ENCODE peak calls at places on chromosomes 13 and 19, in five cellular contexts. R is AG04450, N is AG10803, J is GM06990, O is GM12865. V is an unnamed sample.

GRCh38 chr13:58919551-58919950 is 1244.2 kb downstream of the DIAPH3 start:
- DNase-seq in R (no peak), N (no peak), J (no peak), O (no peak), V (no peak)

GRCh38 chr13:51107996-51108395 is 3.1 kb downstream of the C13orf42 start:
- DNase-seq in R (no peak), N (no peak), J (no peak), O (no peak), V (no peak)

GRCh38 chr19:40523322-40524047 is 53.2 kb upstream of the SHKBP1 start:
- DNase-seq in R (no peak), N (peak), J (peak), O (peak), V (peak)

GRCh38 chr19:38793186-38793585 is 4.2 kb downstream of the LGALS7B start:
- DNase-seq in R (no peak), N (peak), J (no peak), O (no peak), V (no peak)

GRCh38 chr19:12884926-12885748 is 1.9 kb downstream of the KLF1 start:
- DNase-seq in R (no peak), N (peak), J (peak), O (peak), V (peak)

GRCh38 chr19:13859361-13859880 is 17.5 kb upstream of the NANOS3 start:
- DNase-seq in R (no peak), N (peak), J (no peak), O (no peak), V (no peak)

GRCh38 chr13:51895906-51896888 is 34.4 kb downstream of the CCDC70 start:
- DNase-seq in R (peak), N (peak), J (no peak), O (peak), V (peak)

GRCh38 chr13:43200736-43201135 is 177.3 kb downstream of the DNAJC15 start:
- DNase-seq in R (no peak), N (no peak), J (no peak), O (no peak), V (no peak)

GRCh38 chr13:98059276-98059675 is 83.6 kb upstream of the FARP1 start:
- DNase-seq in R (no peak), N (no peak), J (no peak), O (no peak), V (no peak)

GRCh38 chr19:19997656-19998268 is 41.5 kb downstream of the ZNF682 start:
- DNase-seq in R (no peak), N (no peak), J (no peak), O (peak), V (no peak)

GRCh38 chr19:19594371-19594770 is 24.1 kb downstream of the PBX4 start:
- DNase-seq in R (no peak), N (no peak), J (no peak), O (peak), V (no peak)

GRCh38 chr13:45627656-45628055 is 12.1 kb upstream of the ERICH6B start:
- DNase-seq in R (no peak), N (no peak), J (no peak), O (no peak), V (no peak)

GRCh38 chr13:20412761-20413355 is 112.8 kb downstream of the CRYL1 start:
- DNase-seq in R (peak), N (no peak), J (no peak), O (no peak), V (no peak)

GRCh38 chr19:16319466-16319865 is 5.2 kb upstream of the KLF2 start:
- DNase-seq in R (no peak), N (peak), J (no peak), O (no peak), V (no peak)

GRCh38 chr13:102267191-102267590 is 134.7 kb downstream of the FGF14 start:
- DNase-seq in R (no peak), N (no peak), J (no peak), O (no peak), V (no peak)

GRCh38 chr13:75319244-75319643 is 162.7 kb downstream of the TBC1D4 start:
- DNase-seq in R (no peak), N (no peak), J (no peak), O (no peak), V (no peak)

GRCh38 chr19:55258476-55258827 is 365 bp downstream of the PPP6R1 start:
- DNase-seq in R (no peak), N (no peak), J (no peak), O (peak), V (peak)

GRCh38 chr13:50152224-50152623 is 137.0 kb downstream of the KCNRG start:
- DNase-seq in R (no peak), N (no peak), J (no peak), O (no peak), V (no peak)

GRCh38 chr19:56191115-56191514 is 6.5 kb downstream of the ZSCAN5B start:
- DNase-seq in R (no peak), N (no peak), J (no peak), O (no peak), V (no peak)

GRCh38 chr13:38814331-38814730 is 127.5 kb downstream of the FREM2 start:
- DNase-seq in R (no peak), N (no peak), J (no peak), O (no peak), V (no peak)

GRCh38 chr19:15296841-15297415 is 35.4 kb downstream of the BRD4 start:
- DNase-seq in R (no peak), N (peak), J (no peak), O (no peak), V (no peak)

GRCh38 chr13:44243198-44243852 is 130.3 kb upstream of the SERP2 start:
- DNase-seq in R (no peak), N (peak), J (peak), O (peak), V (peak)

GRCh38 chr13:72109863-72110262 is 242.9 kb upstream of the DACH1 start:
- DNase-seq in R (no peak), N (no peak), J (no peak), O (no peak), V (no peak)

GRCh38 chr13:99657848-99658265 is 156.6 kb downstream of the TM9SF2 start:
- DNase-seq in R (no peak), N (peak), J (peak), O (no peak), V (no peak)

GRCh38 chr13:51822106-51822840 is 18.3 kb upstream of the DHRS12 start:
- DNase-seq in R (no peak), N (no peak), J (no peak), O (no peak), V (no peak)

GRCh38 chr19:32330149-32330548 is 15.3 kb upstream of the ZNF507 start:
- DNase-seq in R (no peak), N (no peak), J (no peak), O (no peak), V (no peak)

GRCh38 chr13:56216221-56216620 is 924.5 kb upstream of the PRR20A start:
- DNase-seq in R (no peak), N (no peak), J (no peak), O (no peak), V (no peak)

GRCh38 chr19:48249502-48250014 is 6.2 kb downstream of the CARD8 start:
- DNase-seq in R (no peak), N (no peak), J (peak), O (peak), V (peak)

GRCh38 chr19:21691656-21692055 is 75.7 kb downstream of the ZNF100 start:
- DNase-seq in R (no peak), N (no peak), J (no peak), O (no peak), V (no peak)

GRCh38 chr13:36850790-36851438 is 31.9 kb downstream of the RFXAP start:
- DNase-seq in R (no peak), N (peak), J (no peak), O (peak), V (no peak)
- TF ChIP-seq CTCF in R (peak), N (peak), J (peak), O (peak), V (no peak)

GRCh38 chr19:37468961-37469777 is at the start of gene ZNF570:
- DNase-seq in R (peak), N (peak), J (peak), O (peak), V (peak)
- TF ChIP-seq CTCF in R (no peak), N (no peak), J (no peak), O (no peak), V (no peak)

GRCh38 chr19:49855277-49855675 is 4.3 kb downstream of the PTOV1 start:
- DNase-seq in R (no peak), N (no peak), J (no peak), O (no peak), V (no peak)

GRCh38 chr19:49856574-49857021 is 5.6 kb downstream of the PTOV1 start:
- DNase-seq in R (no peak), N (no peak), J (no peak), O (no peak), V (no peak)

GRCh38 chr19:49857061-49857833 is 6.3 kb downstream of the PTOV1 start:
- DNase-seq in R (no peak), N (no peak), J (no peak), O (peak), V (no peak)

GRCh38 chr19:49854861-49855263 is 3.9 kb downstream of the PTOV1 start:
- DNase-seq in R (no peak), N (no peak), J (no peak), O (no peak), V (no peak)

DNA sequence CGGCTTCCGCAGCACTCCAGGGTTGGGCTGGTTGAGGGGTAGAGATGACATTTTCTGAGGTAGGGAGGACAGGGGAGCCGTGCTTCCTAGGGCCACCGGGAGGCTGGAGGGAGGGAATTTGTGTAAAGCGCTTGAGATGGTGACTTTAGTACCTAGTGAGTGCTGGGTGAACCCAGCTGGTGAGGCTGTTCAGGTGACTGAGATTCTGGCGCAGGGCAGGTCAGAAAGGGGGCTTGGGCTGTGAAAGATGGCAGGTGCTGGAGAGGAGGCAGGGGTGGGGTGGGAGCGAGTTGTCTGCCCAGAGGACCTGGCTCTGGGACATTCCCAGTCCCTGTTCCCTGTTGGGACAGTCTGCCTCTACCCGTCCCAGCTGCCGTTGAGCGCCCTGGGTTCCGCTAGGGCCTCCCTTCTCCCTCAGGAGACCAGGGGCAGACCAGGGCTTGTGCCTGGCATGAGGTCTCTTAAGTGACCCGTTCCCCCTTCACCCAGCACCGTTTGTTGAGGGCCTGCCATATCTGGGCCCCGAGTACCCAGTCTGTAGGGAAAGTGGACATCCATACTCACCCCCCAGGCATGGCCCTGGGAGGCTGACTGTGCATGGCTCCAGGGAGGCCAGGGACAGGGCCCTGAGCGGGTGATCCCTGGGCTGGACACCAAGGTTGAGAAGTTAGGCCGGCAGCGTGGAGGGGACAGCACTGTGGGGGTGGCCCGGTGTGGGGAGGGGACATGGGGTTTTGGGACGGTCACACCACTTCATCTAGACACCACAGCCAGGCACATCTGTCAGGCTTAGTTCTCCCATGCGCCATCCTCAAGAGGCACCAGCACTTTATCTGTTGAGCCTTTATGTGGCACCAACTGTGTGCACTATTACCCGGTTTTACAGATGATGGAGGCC is 5.0 kb downstream of the PTOV1 start:
- DNase-seq in R (no peak), N (no peak), J (no peak), O (peak), V (no peak)
- TF ChIP-seq CTCF in R (no peak), N (no peak), J (no peak), O (no peak), V (no peak)

GRCh38 chr19:49915271-49915670 is 13.7 kb upstream of the ATF5 start:
- DNase-seq in R (no peak), N (no peak), J (no peak), O (no peak), V (no peak)
- TF ChIP-seq CTCF in R (no peak), N (peak), J (no peak), O (no peak), V (no peak)

DNA sequence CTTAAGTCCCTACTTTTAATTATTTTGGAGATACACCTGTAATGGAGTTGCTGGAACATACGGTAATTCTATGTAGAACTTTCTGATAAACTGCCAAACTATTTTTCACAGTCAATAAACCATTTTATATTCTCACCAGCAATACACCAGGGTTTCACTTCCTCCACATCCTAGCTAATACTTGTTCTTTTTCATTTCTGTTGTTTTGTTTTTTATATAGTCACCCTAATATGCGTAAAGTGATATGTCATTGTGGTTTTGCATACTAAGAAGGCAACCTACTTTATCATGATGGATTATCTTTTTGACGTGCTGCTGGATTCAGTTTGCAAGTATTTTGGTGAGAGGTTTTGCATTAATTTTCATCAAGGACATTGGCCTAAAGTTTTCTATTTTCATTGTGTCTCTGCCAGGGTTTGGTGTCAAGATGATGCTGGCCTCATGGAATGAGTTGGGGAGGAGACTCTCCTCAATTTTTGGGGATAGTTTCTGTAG is 1384.1 kb downstream of the UQCRFS1 start:
- DNase-seq in R (no peak), N (no peak), J (no peak), O (no peak), V (no peak)
- TF ChIP-seq CTCF in R (no peak), N (no peak), J (no peak), O (no peak), V (no peak)

GRCh38 chr19:17725422-17726078 is 6.3 kb downstream of the MAP1S start:
- DNase-seq in R (no peak), N (no peak), J (no peak), O (no peak), V (no peak)
- TF ChIP-seq CTCF in R (no peak), N (peak), J (peak), O (peak), V (peak)

DNA sequence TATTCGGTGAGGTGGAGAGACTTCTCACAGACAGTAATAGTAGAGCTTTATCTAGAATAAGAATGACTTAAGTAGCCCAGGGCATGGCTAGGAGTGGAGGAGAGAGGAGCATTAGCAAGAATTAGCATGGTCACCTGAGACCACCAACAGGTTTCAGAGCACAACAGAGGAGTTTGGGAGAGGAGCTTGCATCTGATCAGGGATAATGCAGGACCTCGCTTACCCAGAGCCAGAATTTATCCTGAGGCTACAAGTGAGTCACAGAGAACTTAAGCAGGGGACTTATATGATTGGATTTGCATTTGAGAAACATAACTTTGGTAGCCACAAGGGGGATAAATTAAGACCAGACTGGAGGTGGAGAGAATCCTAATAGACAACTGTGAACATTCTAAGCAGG is 102.1 kb upstream of the FNDC3A start:
- DNase-seq in R (no peak), N (no peak), J (no peak), O (no peak), V (no peak)
- TF ChIP-seq CTCF in R (peak), N (peak), J (no peak), O (no peak), V (no peak)

DNA sequence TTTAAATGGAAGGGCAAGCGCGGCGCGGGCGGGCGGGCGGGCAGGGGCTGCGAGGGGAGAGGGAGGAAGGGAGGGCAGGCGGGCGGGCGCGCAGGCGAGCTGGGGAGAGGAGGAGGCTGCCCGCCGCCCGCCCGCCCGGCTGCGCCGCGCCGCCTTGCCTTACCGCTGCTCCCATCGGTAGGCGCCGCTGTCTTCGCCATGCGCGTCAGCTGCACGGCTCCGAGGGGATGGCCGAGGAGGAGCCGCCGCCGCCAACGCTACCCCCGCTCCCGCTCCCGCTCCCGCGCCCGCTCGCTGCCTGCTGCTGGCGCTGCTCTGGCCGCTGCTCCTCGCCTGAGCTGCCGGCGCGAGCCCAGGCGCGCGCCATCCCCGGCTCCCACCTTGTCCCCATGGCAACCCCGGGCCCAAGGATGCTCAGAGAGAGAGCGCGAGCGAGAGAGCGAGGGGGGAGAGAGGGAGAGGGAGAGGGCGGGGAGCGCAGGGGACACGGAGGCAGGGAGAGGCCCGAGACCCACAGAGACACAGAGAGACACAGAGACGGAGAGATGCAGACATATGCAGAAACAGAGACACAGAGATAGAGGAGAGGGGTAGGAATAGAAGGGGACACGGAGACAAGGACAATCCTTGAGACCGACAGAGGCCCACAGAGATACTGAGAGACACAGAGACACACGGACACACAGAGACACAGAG is 40.3 kb downstream of the DEDD2 start:
- DNase-seq in R (peak), N (peak), J (peak), O (peak), V (peak)
- TF ChIP-seq CTCF in R (peak), N (peak), J (peak), O (peak), V (peak)

V was measured in GM10248.